ENCODE peak calls at places on chromosome 4, in four cellular contexts. H is BJ, U is posterior vena cava, L is ureter. A is an unnamed sample.

GRCh38 chr4:23290656-23291055 is 597.9 kb downstream of the GBA3 start:
- DNase-seq in L (no peak), U (no peak), H (no peak), A (no peak)

GRCh38 chr4:104642521-104642920 is 147.8 kb upstream of the CXXC4 start:
- DNase-seq in H (no peak), L (no peak), U (no peak), A (no peak)

GRCh38 chr4:74112399-74113090 is 13.6 kb upstream of the CXCL2 start:
- DNase-seq in U (no peak), H (no peak), L (no peak), A (no peak)

GRCh38 chr4:159248383-159249178 is 145.7 kb downstream of the RAPGEF2 start:
- DNase-seq in U (no peak), H (peak), L (no peak), A (peak)

GRCh38 chr4:124018383-124019317 is 622.1 kb downstream of the SPRY1 start:
- DNase-seq in U (peak), H (peak), L (peak), A (peak)

GRCh38 chr4:180058731-180059215 is 2184.4 kb upstream of the TENM3 start:
- DNase-seq in L (peak), U (peak), H (no peak), A (peak)

GRCh38 chr4:5706486-5707290 is 1.7 kb downstream of the EVC2 start:
- DNase-seq in U (peak), L (no peak), H (no peak), A (no peak)

GRCh38 chr4:10086506-10087120 is 30.0 kb downstream of the WDR1 start:
- DNase-seq in H (no peak), L (no peak), U (peak), A (no peak)

GRCh38 chr4:68570122-68570507 is 6.0 kb downstream of the UGT2B17 start:
- DNase-seq in L (no peak), U (no peak), H (no peak), A (no peak)

A was measured in AG09319.